ENCODE peak calls at places on chromosomes 12 and 14, in six cellular contexts. One of them, this sample, is unnamed.

GRCh38 chr12:1398673-1399072 is 195.7 kb downstream of the FBXL14 start:
- DNase-seq in GM12878: no peak
- DNase-seq in K562: no peak
- DNase-seq in HCT116: no peak
- DNase-seq in GM23338: peak
- DNase-seq in HepG2: no peak
- DNase-seq in this sample: no peak

GRCh38 chr14:32006267-32007110 is 70.6 kb upstream of the ARHGAP5 start:
- DNase-seq in GM12878: no peak
- DNase-seq in K562: no peak
- DNase-seq in HCT116: no peak
- DNase-seq in GM23338: no peak
- DNase-seq in HepG2: peak
- DNase-seq in this sample: no peak

GRCh38 chr14:43406936-43407335 is 1100.1 kb downstream of the FSCB start:
- DNase-seq in GM12878: no peak
- DNase-seq in K562: no peak
- DNase-seq in HCT116: no peak
- DNase-seq in GM23338: no peak
- DNase-seq in HepG2: no peak
- DNase-seq in this sample: peak

GRCh38 chr12:6341439-6342139 is at the start of gene TNFRSF1A:
- DNase-seq in GM12878: no peak
- DNase-seq in K562: peak
- DNase-seq in HCT116: no peak
- DNase-seq in GM23338: peak
- DNase-seq in HepG2: peak
- DNase-seq in this sample: peak

GRCh38 chr14:79363291-79363690 is 848.0 kb downstream of the DIO2 start:
- DNase-seq in GM12878: no peak
- DNase-seq in K562: no peak
- DNase-seq in HCT116: no peak
- DNase-seq in GM23338: no peak
- DNase-seq in HepG2: no peak
- DNase-seq in this sample: no peak

GRCh38 chr14:68790656-68791077 is 2.2 kb downstream of the ZFP36L1 start:
- DNase-seq in GM12878: no peak
- DNase-seq in K562: no peak
- DNase-seq in HCT116: no peak
- DNase-seq in GM23338: no peak
- DNase-seq in HepG2: no peak
- DNase-seq in this sample: peak

GRCh38 chr12:38502420-38502819 is 185.8 kb downstream of the ALG10B start:
- DNase-seq in GM12878: no peak
- DNase-seq in K562: no peak
- DNase-seq in HCT116: no peak
- DNase-seq in GM23338: no peak
- DNase-seq in HepG2: no peak
- DNase-seq in this sample: no peak

GRCh38 chr14:75294649-75295033 is 16.0 kb downstream of the FOS start:
- DNase-seq in GM12878: no peak
- DNase-seq in K562: no peak
- DNase-seq in HCT116: no peak
- DNase-seq in GM23338: peak
- DNase-seq in HepG2: no peak
- DNase-seq in this sample: no peak

GRCh38 chr12:25155031-25155576 is 39.9 kb downstream of the DNAI7 start:
- DNase-seq in GM12878: peak
- DNase-seq in K562: peak
- DNase-seq in HCT116: peak
- DNase-seq in GM23338: peak
- DNase-seq in HepG2: peak
- DNase-seq in this sample: peak

GRCh38 chr12:57091633-57092528 is 3.0 kb downstream of the NAB2 start:
- DNase-seq in GM12878: no peak
- DNase-seq in K562: no peak
- DNase-seq in HCT116: no peak
- DNase-seq in GM23338: no peak
- DNase-seq in HepG2: no peak
- DNase-seq in this sample: no peak

GRCh38 chr12:16165506-16165905 is 112.0 kb downstream of the SLC15A5 start:
- DNase-seq in GM12878: no peak
- DNase-seq in K562: no peak
- DNase-seq in HCT116: peak
- DNase-seq in GM23338: peak
- DNase-seq in HepG2: peak
- DNase-seq in this sample: peak

GRCh38 chr14:96204151-96205058 is at the start of gene BDKRB2:
- DNase-seq in GM12878: no peak
- DNase-seq in K562: no peak
- DNase-seq in HCT116: peak
- DNase-seq in GM23338: peak
- DNase-seq in HepG2: peak
- DNase-seq in this sample: peak

GRCh38 chr12:62190921-62191746 is 69.1 kb upstream of the USP15 start:
- DNase-seq in GM12878: no peak
- DNase-seq in K562: no peak
- DNase-seq in HCT116: no peak
- DNase-seq in GM23338: peak
- DNase-seq in HepG2: no peak
- DNase-seq in this sample: no peak

GRCh38 chr12:139585-139984 is 73.0 kb downstream of the IQSEC3 start:
- DNase-seq in GM12878: no peak
- DNase-seq in K562: no peak
- DNase-seq in HCT116: no peak
- DNase-seq in GM23338: peak
- DNase-seq in HepG2: no peak
- DNase-seq in this sample: no peak

GRCh38 chr12:117646595-117646994 is 285.2 kb upstream of the NOS1 start:
- DNase-seq in GM12878: no peak
- DNase-seq in K562: no peak
- DNase-seq in HCT116: no peak
- DNase-seq in GM23338: peak
- DNase-seq in HepG2: no peak
- DNase-seq in this sample: no peak

GRCh38 chr12:92650228-92650822 is 52.5 kb upstream of the PLEKHG7 start:
- DNase-seq in GM12878: no peak
- DNase-seq in K562: no peak
- DNase-seq in HCT116: no peak
- DNase-seq in GM23338: no peak
- DNase-seq in HepG2: no peak
- DNase-seq in this sample: no peak

GRCh38 chr12:98405795-98406366 is 109.5 kb upstream of the TMPO start:
- DNase-seq in GM12878: no peak
- DNase-seq in K562: no peak
- DNase-seq in HCT116: no peak
- DNase-seq in GM23338: no peak
- DNase-seq in HepG2: no peak
- DNase-seq in this sample: no peak

GRCh38 chr12:74641694-74642093 is 104.1 kb downstream of the ATXN7L3B start:
- DNase-seq in GM12878: no peak
- DNase-seq in K562: no peak
- DNase-seq in HCT116: no peak
- DNase-seq in GM23338: no peak
- DNase-seq in HepG2: no peak
- DNase-seq in this sample: no peak

GRCh38 chr12:89571481-89572190 is 45.8 kb upstream of the POC1B start:
- DNase-seq in GM12878: no peak
- DNase-seq in K562: no peak
- DNase-seq in HCT116: no peak
- DNase-seq in GM23338: no peak
- DNase-seq in HepG2: no peak
- DNase-seq in this sample: no peak

GRCh38 chr14:73616831-73617230 is 4.5 kb downstream of the ACOT6 start:
- DNase-seq in GM12878: no peak
- DNase-seq in K562: no peak
- DNase-seq in HCT116: no peak
- DNase-seq in GM23338: no peak
- DNase-seq in HepG2: no peak
- DNase-seq in this sample: no peak

GRCh38 chr14:72801381-72801812 is 92.5 kb downstream of the DPF3 start:
- DNase-seq in GM12878: no peak
- DNase-seq in K562: no peak
- DNase-seq in HCT116: peak
- DNase-seq in GM23338: no peak
- DNase-seq in HepG2: no peak
- DNase-seq in this sample: peak

GRCh38 chr12:6766651-6767300 is 613 bp downstream of the PTMS start:
- DNase-seq in GM12878: no peak
- DNase-seq in K562: peak
- DNase-seq in HCT116: no peak
- DNase-seq in GM23338: peak
- DNase-seq in HepG2: peak
- DNase-seq in this sample: peak

GRCh38 chr14:53670701-53671100 is 285.9 kb downstream of the BMP4 start:
- DNase-seq in GM12878: no peak
- DNase-seq in K562: no peak
- DNase-seq in HCT116: no peak
- DNase-seq in GM23338: no peak
- DNase-seq in HepG2: peak
- DNase-seq in this sample: no peak

GRCh38 chr14:86675059-86675458 is 1145.1 kb downstream of the FLRT2 start:
- DNase-seq in GM12878: no peak
- DNase-seq in K562: no peak
- DNase-seq in HCT116: no peak
- DNase-seq in GM23338: peak
- DNase-seq in HepG2: no peak
- DNase-seq in this sample: no peak

GRCh38 chr14:99320621-99321235 is 48.7 kb upstream of the BCL11B start:
- DNase-seq in GM12878: no peak
- DNase-seq in K562: no peak
- DNase-seq in HCT116: no peak
- DNase-seq in GM23338: no peak
- DNase-seq in HepG2: no peak
- DNase-seq in this sample: no peak

GRCh38 chr14:97554597-97554996 is 757.4 kb downstream of the VRK1 start:
- DNase-seq in GM12878: no peak
- DNase-seq in K562: no peak
- DNase-seq in HCT116: no peak
- DNase-seq in GM23338: no peak
- DNase-seq in HepG2: no peak
- DNase-seq in this sample: no peak
- TF ChIP-seq POLR2AphosphoS5 in GM12878: no peak
- TF ChIP-seq POLR2AphosphoS5 in K562: no peak
- TF ChIP-seq POLR2AphosphoS5 in HCT116: no peak
- TF ChIP-seq POLR2AphosphoS5 in GM23338: no peak
- TF ChIP-seq POLR2AphosphoS5 in HepG2: no peak
- TF ChIP-seq POLR2AphosphoS5 in this sample: no peak

GRCh38 chr14:69879175-69880047 is at the start of gene SMOC1:
- DNase-seq in GM12878: no peak
- DNase-seq in K562: peak
- DNase-seq in HCT116: no peak
- DNase-seq in GM23338: peak
- DNase-seq in HepG2: peak
- DNase-seq in this sample: peak
- TF ChIP-seq EZH2 in GM12878: no peak
- TF ChIP-seq EZH2 in K562: no peak
- TF ChIP-seq EZH2 in HCT116: no peak
- TF ChIP-seq EZH2 in GM23338: peak
- TF ChIP-seq EZH2 in HepG2: no peak
- TF ChIP-seq EZH2 in this sample: peak

DNA sequence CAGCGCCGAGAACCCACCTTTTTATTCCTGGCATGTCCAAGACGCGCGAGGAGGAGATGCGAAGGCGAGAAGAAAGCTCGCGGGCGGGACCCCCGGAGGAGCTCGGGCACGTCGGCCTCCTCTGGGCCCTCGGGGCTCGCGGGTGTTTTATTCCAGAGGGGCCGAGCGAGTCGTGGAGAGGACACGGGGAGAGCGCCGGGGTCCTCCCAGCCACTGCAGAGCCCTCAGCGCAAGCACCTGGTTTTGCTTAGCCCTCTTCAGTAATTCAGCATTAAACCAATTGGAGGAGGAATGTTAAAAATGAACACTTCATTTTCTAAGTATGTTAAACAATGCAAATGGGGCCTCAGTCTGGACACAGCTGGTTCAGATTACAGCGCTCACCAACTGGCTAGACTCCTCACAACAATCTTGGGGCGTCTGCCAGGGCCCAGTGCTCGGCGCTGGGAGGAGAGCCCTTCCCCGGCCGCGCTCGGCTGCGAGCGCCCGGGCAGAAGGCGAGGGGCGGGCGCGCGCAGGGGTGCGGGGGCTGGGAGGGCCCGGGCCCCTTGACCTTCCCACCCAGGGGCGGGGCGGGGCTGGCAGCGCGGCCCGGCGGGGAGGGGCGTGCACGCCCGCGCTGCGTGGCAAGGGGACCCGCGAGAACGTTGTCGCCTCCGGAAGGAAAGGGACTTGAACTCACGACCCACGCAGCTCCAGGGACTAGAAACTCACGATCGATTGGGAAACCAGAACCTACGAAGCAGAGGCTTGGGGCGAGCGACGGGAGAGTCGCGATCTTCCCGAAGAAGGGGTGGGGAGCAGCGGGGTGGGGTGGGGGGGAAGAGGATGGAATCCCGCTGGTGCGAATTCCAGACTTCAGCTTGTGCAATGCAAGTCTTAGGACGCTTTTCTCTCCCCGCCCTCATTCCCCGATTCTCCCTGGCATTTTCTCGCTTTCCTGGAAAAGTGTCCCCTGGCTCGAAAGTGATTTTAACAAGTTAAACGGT is at the start of gene FBLN5:
- DNase-seq in GM12878: no peak
- DNase-seq in K562: no peak
- DNase-seq in HCT116: no peak
- DNase-seq in GM23338: peak
- DNase-seq in HepG2: no peak
- DNase-seq in this sample: peak
- TF ChIP-seq POLR2AphosphoS5 in GM12878: no peak
- TF ChIP-seq POLR2AphosphoS5 in K562: no peak
- TF ChIP-seq POLR2AphosphoS5 in HCT116: no peak
- TF ChIP-seq POLR2AphosphoS5 in GM23338: peak
- TF ChIP-seq POLR2AphosphoS5 in HepG2: no peak
- TF ChIP-seq POLR2AphosphoS5 in this sample: no peak

DNA sequence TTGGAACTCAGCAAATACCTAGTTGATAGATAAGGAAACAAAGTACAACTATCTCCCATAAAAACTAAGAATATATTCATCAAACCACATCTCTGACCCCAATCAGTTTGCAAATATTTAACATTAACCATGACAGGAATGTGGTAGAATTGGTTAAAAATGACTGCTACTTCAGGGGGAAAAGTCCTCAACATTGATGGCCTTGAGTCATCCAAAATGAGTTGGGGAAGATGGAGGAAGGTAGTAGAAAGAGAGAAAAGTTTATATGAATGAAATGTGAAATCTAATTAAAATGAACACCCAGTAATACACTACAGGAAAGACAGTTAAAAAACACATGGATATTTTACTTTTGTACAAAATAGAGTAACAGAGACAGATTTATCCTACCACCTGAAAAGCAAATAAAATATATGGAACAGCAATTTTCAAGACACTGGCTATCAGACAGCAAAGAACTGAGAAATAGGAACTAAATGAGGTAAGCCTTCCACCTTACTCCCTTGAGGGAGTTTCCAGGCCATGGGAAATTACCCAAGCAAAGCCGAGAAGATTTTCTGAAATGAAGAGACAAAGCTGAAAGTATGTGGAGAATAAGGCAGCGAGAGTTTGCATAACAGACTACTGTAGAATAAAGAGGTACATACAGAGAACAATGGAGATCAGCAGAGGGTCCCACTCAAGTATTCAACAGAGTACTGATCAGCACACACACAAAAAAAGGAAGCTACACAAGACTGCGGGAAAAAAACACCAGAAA is 49.6 kb downstream of the TC2N start:
- DNase-seq in GM12878: peak
- DNase-seq in K562: no peak
- DNase-seq in HCT116: no peak
- DNase-seq in GM23338: peak
- DNase-seq in HepG2: no peak
- DNase-seq in this sample: no peak
- TF ChIP-seq EZH2 in GM12878: no peak
- TF ChIP-seq EZH2 in K562: no peak
- TF ChIP-seq EZH2 in HCT116: no peak
- TF ChIP-seq EZH2 in GM23338: no peak
- TF ChIP-seq EZH2 in HepG2: no peak
- TF ChIP-seq EZH2 in this sample: no peak